ENCODE peak calls at places on chromosomes 7 and 10, in seven cellular contexts. Y is WERI-Rb-1; C is iPS DF 6.9; P is CD8-positive, alpha-beta T cell; R is tibial artery; K is heart left ventricle; V is neural progenitor cell. E is an unnamed sample.

GRCh38 chr7:50838675-50839377 is 56.1 kb upstream of the GRB10 start:
- DNase-seq in Y (no peak), C (no peak), P (no peak), R (peak; percentile 64), K (peak; percentile 54), V (no peak), E (no peak)

GRCh38 chr7:25496394-25497103 is 268.3 kb upstream of the NPVF start:
- DNase-seq in Y (no peak), C (no peak), P (no peak), R (no peak), K (no peak), V (no peak), E (peak; percentile 18)

GRCh38 chr7:55591282-55591931 is 19.1 kb upstream of the VOPP1 start:
- DNase-seq in Y (no peak), C (no peak), P (no peak), R (no peak), K (no peak), V (no peak), E (no peak)

GRCh38 chr10:88651131-88651541 is 13.1 kb upstream of the LIPF start:
- DNase-seq in Y (no peak), C (no peak), P (no peak), R (no peak), K (no peak), V (no peak), E (no peak)

GRCh38 chr7:128852537-128853254 is 10.0 kb upstream of the ATP6V1F start:
- DNase-seq in Y (no peak), C (no peak), P (no peak), R (no peak), K (no peak), V (no peak), E (no peak)

GRCh38 chr7:128003179-128003578 is 28.1 kb downstream of the LRRC4 start:
- DNase-seq in Y (no peak), C (no peak), P (no peak), R (no peak), K (no peak), V (no peak), E (peak; percentile 15)

GRCh38 chr7:120725376-120726039 is 132.4 kb downstream of the TSPAN12 start:
- DNase-seq in Y (no peak), C (no peak), P (no peak), R (no peak), K (no peak), V (peak; percentile 72), E (peak; percentile 4)

GRCh38 chr10:51656467-51656866 is 42.9 kb downstream of the CSTF2T start:
- DNase-seq in Y (no peak), C (no peak), P (no peak), R (no peak), K (no peak), V (no peak), E (no peak)

DNA sequence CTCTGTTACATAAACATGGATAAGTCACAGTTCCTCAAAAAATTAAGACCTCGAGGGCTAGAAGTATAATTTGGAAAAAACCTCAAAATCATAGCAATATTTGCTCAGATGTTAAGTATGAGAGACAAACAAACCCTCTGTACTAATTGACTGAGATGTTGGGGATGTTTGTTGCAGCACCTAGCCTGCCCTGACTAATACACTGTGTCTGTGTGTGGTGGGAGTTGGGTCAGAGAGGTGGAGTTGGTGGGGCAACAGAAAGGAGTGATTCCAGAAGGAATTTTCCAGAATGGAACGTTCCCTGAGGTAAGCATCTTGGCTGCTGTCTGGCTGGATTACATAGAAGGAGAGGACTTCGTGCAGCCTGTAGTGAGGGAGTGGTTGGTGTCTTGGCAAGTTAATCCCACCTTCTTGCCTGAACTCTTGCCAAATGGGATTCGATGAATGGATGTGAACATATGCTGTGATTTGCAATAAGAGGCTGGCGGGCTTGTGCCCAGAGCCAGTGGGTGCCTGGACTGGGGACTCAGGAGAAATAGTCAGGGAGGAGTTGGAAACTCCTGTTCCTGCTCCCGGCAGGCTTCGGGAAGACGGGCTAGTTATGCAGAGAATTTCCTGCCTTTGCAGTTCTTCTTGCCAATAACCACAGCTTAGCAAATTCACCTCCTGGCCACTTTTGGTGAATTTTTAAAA is 9.3 kb upstream of the FAM180A start:
- DNase-seq in Y (no peak), C (no peak), P (no peak), R (peak; percentile 45), K (peak; percentile 54), V (no peak), E (no peak)
- H3K4me3 ChIP-seq in Y (no peak overlapping the region), C (no peak overlapping the region), P (no peak overlapping the region), R (peak overlapping the region; percentile 39), K (peak overlapping the region; percentile 41), V (no peak overlapping the region), E (no peak overlapping the region)

GRCh38 chr7:4013793-4014192 is 668.3 kb upstream of the FOXK1 start:
- DNase-seq in Y (no peak), C (no peak), P (no peak), R (no peak), K (no peak), V (peak; percentile 34), E (no peak)

GRCh38 chr7:4010923-4011656 is 671.0 kb upstream of the FOXK1 start:
- DNase-seq in Y (no peak), C (no peak), P (no peak), R (no peak), K (no peak), V (no peak), E (no peak)

GRCh38 chr7:4006687-4007086 is 675.4 kb upstream of the FOXK1 start:
- DNase-seq in Y (no peak), C (no peak), P (no peak), R (no peak), K (no peak), V (peak; percentile 44), E (no peak)

GRCh38 chr7:4009720-4010119 is 672.4 kb upstream of the FOXK1 start:
- DNase-seq in Y (no peak), C (no peak), P (no peak), R (no peak), K (no peak), V (no peak), E (no peak)

DNA sequence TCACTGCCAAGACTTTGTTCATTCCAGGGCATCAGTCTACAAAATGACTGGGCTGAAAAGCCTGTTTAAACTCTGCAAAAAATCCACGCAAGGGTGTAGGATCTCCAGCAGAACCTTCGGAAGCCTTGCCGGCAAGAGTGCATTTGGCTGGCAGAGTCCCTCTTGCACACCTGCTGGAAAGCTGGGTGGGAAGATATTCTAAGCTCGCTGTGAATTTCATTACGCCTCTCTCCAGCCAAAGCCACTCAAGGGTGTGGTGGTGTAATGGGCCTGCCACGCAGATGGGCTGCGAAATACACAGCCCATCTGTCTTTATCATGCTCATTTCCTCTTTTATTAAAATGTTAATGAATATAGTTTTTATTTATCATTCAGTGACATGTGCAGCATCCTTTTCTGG is 671.9 kb upstream of the FOXK1 start:
- DNase-seq in Y (no peak), C (no peak), P (no peak), R (no peak), K (no peak), V (no peak), E (no peak)
- H3K27me3 ChIP-seq in Y (no peaks in the 10 kb centered on the region), C (no peaks in the 10 kb centered on the region), P (no peaks in the 10 kb centered on the region), R (no peaks in the 10 kb centered on the region), K (no peaks in the 10 kb centered on the region), V (no peaks in the 10 kb centered on the region), E (no peaks in the 10 kb centered on the region)

DNA sequence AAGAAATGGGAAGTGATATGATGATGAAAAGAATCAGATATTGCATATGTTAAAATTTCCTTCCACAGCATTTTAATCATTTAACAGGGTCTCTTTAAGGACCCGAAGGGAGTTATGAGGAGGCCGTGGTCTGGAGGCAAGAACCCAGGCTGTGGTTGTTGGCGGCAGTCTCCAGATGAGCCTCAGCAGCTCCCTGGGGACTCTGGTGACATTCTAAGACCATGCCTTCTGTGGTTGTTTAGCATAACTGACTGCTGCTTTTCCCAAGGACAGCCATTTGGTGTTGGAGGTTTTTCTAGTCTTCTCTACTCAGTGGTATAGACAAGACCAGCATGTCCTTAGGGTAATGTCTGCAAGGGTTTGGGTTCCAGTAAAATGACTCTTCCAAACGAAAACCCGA is 182.9 kb downstream of the TAX1BP1 start:
- DNase-seq in Y (no peak), C (no peak), P (no peak), R (no peak), K (peak; percentile 48), V (no peak), E (no peak)
- H3K4me3 ChIP-seq in Y (no peak overlapping the region), C (no peak overlapping the region), P (no peak overlapping the region), R (no peak overlapping the region), K (no peak overlapping the region), V (no peak overlapping the region), E (no peak overlapping the region)

DNA sequence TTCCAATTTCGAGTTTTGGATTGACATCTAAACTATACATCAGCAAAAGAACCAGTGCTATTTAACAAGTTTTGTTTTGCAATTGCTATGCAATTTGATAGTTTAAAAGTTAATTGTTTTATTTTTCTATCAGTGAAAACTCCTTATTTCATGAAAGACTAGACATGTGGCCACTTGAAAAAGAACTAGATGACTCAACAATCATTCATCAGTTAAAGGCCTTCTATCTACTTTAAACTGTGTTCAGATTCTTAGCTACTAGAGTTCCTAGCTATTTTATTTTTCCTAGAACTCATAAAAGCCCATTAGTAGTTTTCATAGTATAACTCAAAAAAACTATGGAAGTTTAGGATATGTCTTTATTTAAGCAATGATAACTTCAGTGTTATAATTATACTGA is 104.6 kb upstream of the LSM8 start:
- DNase-seq in Y (no peak), C (no peak), P (no peak), R (no peak), K (no peak), V (no peak), E (no peak)
- H3K27me3 ChIP-seq in Y (peaks cover 10% of the 10 kb centered on the region), C (no peaks in the 10 kb centered on the region), P (no peaks in the 10 kb centered on the region), R (no peaks in the 10 kb centered on the region), K (no peaks in the 10 kb centered on the region), V (no peaks in the 10 kb centered on the region), E (no peaks in the 10 kb centered on the region)

GRCh38 chr10:100970076-100970913 is 991 bp downstream of the SEMA4G start:
- DNase-seq in Y (peak; percentile 57), C (no peak), P (peak; percentile 43), R (no peak), K (no peak), V (peak; percentile 42), E (no peak)
- H3K4me3 ChIP-seq in Y (peak overlapping the region; percentile 81), C (peak overlapping the region; percentile 70), P (peak overlapping the region; percentile 56), R (no peak overlapping the region), K (peak overlapping the region; percentile 75), V (peak overlapping the region; percentile 69), E (no peak overlapping the region)

DNA sequence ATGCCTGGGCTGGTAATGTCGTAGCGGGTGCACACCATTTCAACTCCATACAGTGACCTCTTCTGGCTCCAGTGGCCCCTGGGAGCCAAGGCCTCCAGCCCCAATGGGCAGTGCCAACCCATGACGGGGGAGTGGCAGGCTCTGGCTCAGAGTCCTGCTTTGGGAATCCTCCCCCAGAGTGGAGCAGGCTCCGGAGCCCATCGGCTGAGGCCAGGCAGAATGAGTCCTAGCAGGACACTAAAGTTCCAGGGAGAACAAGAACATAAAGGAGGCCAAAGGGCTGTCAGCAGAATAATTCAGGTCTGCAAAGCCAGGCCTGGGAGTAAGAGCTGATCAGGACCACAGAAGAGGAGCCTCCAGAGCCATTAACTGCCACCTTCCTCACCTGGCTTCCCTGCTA is 33.3 kb downstream of the LBX1 start:
- DNase-seq in Y (no peak), C (no peak), P (no peak), R (no peak), K (no peak), V (no peak), E (no peak)
- H3K27me3 ChIP-seq in Y (no peaks in the 10 kb centered on the region), C (no peaks in the 10 kb centered on the region), P (no peaks in the 10 kb centered on the region), R (peaks cover 64% of the 10 kb centered on the region), K (no peaks in the 10 kb centered on the region), V (peaks cover 29% of the 10 kb centered on the region), E (no peaks in the 10 kb centered on the region)

GRCh38 chr10:62268399-62269076 is at the start of gene RTKN2:
- DNase-seq in Y (peak; percentile 96), C (peak; percentile 92), P (peak; percentile 43), R (peak; percentile 30), K (peak; percentile 67), V (peak; percentile 100), E (peak; percentile 71)
- H3K4me3 ChIP-seq in Y (peak within 1 kb of the TSS; percentile 89), C (peak within 1 kb of the TSS; percentile 58), P (peak within 1 kb of the TSS; percentile 58), R (peak within 1 kb of the TSS; percentile 66), K (peak within 1 kb of the TSS; percentile 64), V (peak within 1 kb of the TSS; percentile 92), E (peak within 1 kb of the TSS; percentile 64)

GRCh38 chr10:125698599-125698998 is 15.6 kb upstream of the TEX36 start:
- DNase-seq in Y (peak; percentile 62), C (no peak), P (no peak), R (no peak), K (no peak), V (no peak), E (no peak)
- H3K27me3 ChIP-seq in Y (no peaks in the 10 kb centered on the region), C (no peaks in the 10 kb centered on the region), P (no peaks in the 10 kb centered on the region), R (no peaks in the 10 kb centered on the region), K (no peaks in the 10 kb centered on the region), V (no peaks in the 10 kb centered on the region), E (peaks cover 1% of the 10 kb centered on the region)